ENCODE peak calls at places on chromosome X, in four cellular contexts. I is uterus, L is SK-N-SH, N is ovary. D is an unnamed sample. For H3K27me3, H3K36me3 and H3K4me1, the result is how much of the 10 kb centered on the place peaks cover.

GRCh38 chrX:7294483-7294882 is 146.5 kb upstream of the PUDP start:
- DNase-seq in I (no peak), N (no peak), L (no peak), D (no peak)

GRCh38 chrX:20144491-20144890 is 2.9 kb upstream of the EIF1AX start:
- DNase-seq in I (no peak), N (no peak), L (no peak), D (no peak)

GRCh38 chrX:40009890-40010289 is 87.9 kb downstream of the BCOR start:
- DNase-seq in N (no peak), I (no peak), L (peak), D (no peak)

GRCh38 chrX:150692296-150692695 is 900 bp upstream of the MTMR1 start:
- DNase-seq in N (no peak), I (no peak), L (peak), D (no peak)

GRCh38 chrX:149630681-149631292 is 805 bp downstream of the TMEM185A start:
- DNase-seq in I (no peak), N (no peak), L (peak), D (no peak)

GRCh38 chrX:17588303-17588702 is 149.0 kb upstream of the SCML1 start:
- DNase-seq in L (no peak), I (no peak), N (no peak), D (no peak)

GRCh38 chrX:13432376-13432775 is 112.5 kb upstream of the ATXN3L start:
- DNase-seq in N (no peak), I (peak), L (no peak), D (no peak)

GRCh38 chrX:149372861-149373260 is 132.2 kb downstream of the IDS start:
- DNase-seq in I (no peak), L (no peak), N (no peak), D (no peak)

GRCh38 chrX:150365051-150365952 is 2.2 kb downstream of the MAMLD1 start:
- DNase-seq in I (peak), L (peak), N (peak), D (peak)

GRCh38 chrX:115650916-115651315 is 89.9 kb downstream of the PLS3 start:
- DNase-seq in N (peak), L (peak), I (peak), D (peak)

GRCh38 chrX:7179446-7179845 is 31.5 kb upstream of the PUDP start:
- DNase-seq in L (no peak), N (no peak), I (no peak), D (no peak)

GRCh38 chrX:139842326-139843175 is 90.3 kb downstream of the ATP11C start:
- DNase-seq in I (no peak), N (no peak), L (no peak), D (no peak)

GRCh38 chrX:107738272-107738671 is 37.3 kb downstream of the TSC22D3 start:
- DNase-seq in I (peak), N (peak), L (no peak), D (no peak)

GRCh38 chrX:147174596-147174995 is 360.1 kb upstream of the CXorf51A start:
- DNase-seq in I (no peak), N (no peak), L (no peak), D (no peak)

GRCh38 chrX:499870-500364 is 113.2 kb upstream of the PPP2R3B start:
- DNase-seq in N (no peak), I (no peak), L (no peak), D (no peak)

GRCh38 chrX:103608305-103608963 is 671 bp downstream of the TCEAL3 start:
- DNase-seq in I (no peak), L (peak), N (peak), D (no peak)

GRCh38 chrX:24498975-24499374 is 33.9 kb downstream of the PDK3 start:
- DNase-seq in L (peak), N (no peak), I (no peak), D (no peak)

GRCh38 chrX:129706395-129707072 is 32.2 kb upstream of the XPNPEP2 start:
- DNase-seq in N (no peak), I (no peak), L (peak), D (peak)

GRCh38 chrX:133250184-133251080 is 32.3 kb upstream of the TFDP3 start:
- DNase-seq in L (no peak), I (no peak), N (no peak), D (no peak)

GRCh38 chrX:40496728-40497127 is 84.0 kb upstream of the ATP6AP2 start:
- DNase-seq in L (peak), N (no peak), I (peak), D (no peak)

GRCh38 chrX:10769165-10769564 is 148.8 kb upstream of the MID1 start:
- DNase-seq in I (no peak), L (peak), N (no peak), D (no peak)

GRCh38 chrX:87727615-87728014 is 210.0 kb downstream of the KLHL4 start:
- DNase-seq in N (no peak), L (no peak), I (no peak), D (no peak)

GRCh38 chrX:119156241-119156640 is 28.6 kb upstream of the KIAA1210 start:
- DNase-seq in N (no peak), L (no peak), I (no peak), D (no peak)

GRCh38 chrX:107450823-107451509 is 1.5 kb downstream of the FRMPD3 start:
- DNase-seq in L (no peak), N (peak), I (no peak), D (peak)

GRCh38 chrX:56788229-56788628 is 59.2 kb downstream of the NBDY start:
- DNase-seq in L (no peak), I (peak), N (peak), D (no peak)

GRCh38 chrX:45428816-45429215 is 228.1 kb upstream of the DIPK2B start:
- DNase-seq in N (no peak), I (no peak), L (no peak), D (no peak)

GRCh38 chrX:31168596-31168995 is 96.8 kb upstream of the FTHL17 start:
- DNase-seq in N (no peak), I (no peak), L (no peak), D (no peak)

GRCh38 chrX:20383487-20383886 is 116.8 kb upstream of the RPS6KA3 start:
- DNase-seq in N (no peak), L (no peak), I (no peak), D (no peak)

GRCh38 chrX:71056857-71057256 is 11.3 kb downstream of the SNX12 start:
- DNase-seq in I (no peak), L (no peak), N (no peak), D (no peak)

GRCh38 chrX:69323786-69324720 is 158.8 kb upstream of the PJA1 start:
- DNase-seq in L (peak), I (no peak), N (no peak), D (peak)

GRCh38 chrX:22689290-22689689 is 310.5 kb upstream of the DDX53 start:
- DNase-seq in L (no peak), I (no peak), N (no peak), D (no peak)

GRCh38 chrX:65769564-65770292 is 102.3 kb downstream of the MSN start:
- DNase-seq in I (no peak), N (no peak), L (no peak), D (no peak)

GRCh38 chrX:115147220-115147619 is 42.0 kb upstream of the RBMXL3 start:
- DNase-seq in L (peak), I (no peak), N (no peak), D (no peak)

GRCh38 chrX:112851161-112851779 is 10.6 kb upstream of the AMOT start:
- DNase-seq in I (no peak), L (no peak), N (no peak), D (no peak)

GRCh38 chrX:70998402-70999027 is 67.6 kb upstream of the SLC7A3 start:
- DNase-seq in L (no peak), I (peak), N (peak), D (peak)

GRCh38 chrX:133749370-133749769 is 236.0 kb downstream of the GPC3 start:
- DNase-seq in L (no peak), N (no peak), I (no peak), D (no peak)

DNA sequence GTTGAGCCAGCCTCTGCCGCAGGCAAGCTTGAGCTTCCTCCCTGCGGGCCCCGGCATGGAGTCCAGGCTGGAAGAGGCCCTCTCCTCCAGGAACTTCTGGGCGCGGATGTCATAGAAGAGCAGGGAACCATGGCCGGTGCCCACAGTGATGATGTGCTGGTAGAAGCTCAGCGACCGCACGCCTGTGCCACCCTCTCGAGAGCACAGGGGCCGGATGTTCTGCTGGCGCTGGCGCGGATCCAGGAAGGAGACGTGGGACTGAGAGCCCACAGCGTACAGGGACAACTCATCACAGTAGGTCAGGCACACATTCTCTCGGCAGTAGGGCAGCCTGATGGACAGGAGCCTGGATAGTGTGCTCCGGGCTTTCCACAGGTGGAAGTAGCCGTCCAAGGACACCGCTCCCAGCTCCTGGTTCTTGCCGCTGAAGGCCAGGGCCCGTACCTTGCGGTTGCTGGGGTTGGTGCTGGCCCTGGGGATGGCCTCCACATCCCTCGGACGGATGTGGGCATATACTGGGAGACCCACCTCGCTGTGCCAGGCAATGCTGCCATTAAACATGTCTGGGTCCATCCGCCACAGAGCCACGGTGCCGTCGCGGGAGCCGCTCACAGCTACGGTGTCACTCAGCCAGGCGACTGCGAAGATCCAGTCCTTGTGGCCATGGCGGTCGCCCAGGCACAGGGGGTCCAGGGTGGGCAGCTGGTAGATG is 1.2 kb downstream of the DCAF12L2 start:
- DNase-seq in I (no peak), N (no peak), L (no peak), D (no peak)
- H3K27me3 ChIP-seq in I (under half), N (under half), L (under half), D (under half)

DNA sequence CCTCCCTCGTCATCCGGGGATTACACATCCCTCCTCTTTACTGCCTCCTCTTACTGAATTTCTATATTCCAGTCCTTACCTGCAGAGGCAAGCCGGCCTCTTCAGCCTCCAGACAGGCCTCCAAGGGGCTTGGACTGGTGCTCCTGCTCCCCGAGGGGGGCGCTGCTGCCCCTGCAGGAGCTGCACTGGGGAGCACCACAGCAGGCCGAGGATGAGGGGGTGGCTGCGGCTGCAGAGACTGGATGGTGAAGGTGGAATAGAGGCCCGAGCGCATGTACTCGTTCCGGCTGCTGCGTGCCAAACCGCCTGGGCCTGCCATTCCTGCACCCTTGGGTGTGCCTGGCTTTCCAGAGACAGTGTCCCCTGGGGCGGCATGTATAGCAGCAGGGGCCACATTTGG is 9.1 kb upstream of the CFP start:
- DNase-seq in N (no peak), I (no peak), L (no peak), D (no peak)
- H3K36me3 ChIP-seq in N (under half), I (under half), L (under half), D (under half)

DNA sequence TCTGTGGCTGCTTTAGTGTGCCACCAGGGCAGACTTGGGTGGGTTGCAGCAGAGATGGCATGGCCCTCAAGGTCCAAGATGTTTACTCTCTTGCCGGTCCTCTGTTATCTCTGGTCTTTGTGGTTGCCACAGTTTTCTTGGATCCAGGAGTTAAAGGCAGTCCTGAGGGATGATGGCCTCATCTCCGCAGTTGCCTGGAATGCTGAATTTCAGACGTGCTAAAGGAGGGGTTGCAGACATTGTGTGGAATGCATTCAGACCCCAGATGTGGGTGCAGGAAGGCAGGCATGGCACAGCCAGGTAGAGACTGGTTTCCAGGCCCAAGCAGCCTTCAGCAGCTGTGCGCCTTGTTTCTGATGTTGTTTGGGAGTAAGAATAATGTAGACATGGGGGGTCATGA is 64.4 kb downstream of the TBL1X start:
- DNase-seq in I (no peak), L (no peak), N (no peak), D (no peak)
- H3K4me1 ChIP-seq in I (under half), L (under half), N (under half), D (under half)

DNA sequence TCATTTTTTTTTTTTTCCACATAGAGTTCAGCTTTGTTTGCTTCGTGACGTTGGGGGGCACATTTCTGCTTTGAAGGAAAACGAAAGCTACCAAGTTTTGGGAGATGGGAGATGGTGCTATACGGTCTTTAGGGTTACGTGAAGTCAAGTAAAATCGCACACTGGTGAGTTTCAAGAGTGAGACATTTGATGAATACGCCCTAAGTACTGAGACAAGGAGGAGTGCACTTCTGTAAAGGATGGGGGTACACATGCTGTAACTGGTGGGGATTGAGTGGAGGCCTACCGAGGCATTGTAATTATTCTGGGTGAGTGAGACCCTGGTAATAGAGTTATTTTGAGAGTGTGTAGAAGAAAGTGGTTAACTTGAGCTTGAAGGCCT is 502 bp downstream of the SH3BGRL start:
- DNase-seq in L (no peak), N (no peak), I (no peak), D (no peak)
- H3K27me3 ChIP-seq in L (under half), N (under half), I (under half), D (under half)

GRCh38 chrX:154469880-154470279 is 9.2 kb downstream of the LAGE3 start:
- DNase-seq in I (no peak), L (no peak), N (no peak), D (no peak)
- H3K36me3 ChIP-seq in I (under half), L (under half), N (under half), D (under half)